ENCODE peak calls at places on chromosomes 6 and 20, in six cellular contexts. One of them, this sample, is unnamed.

GRCh38 chr20:54170963-54171362 is 2.8 kb downstream of the CYP24A1 start:
- DNase-seq in Peyer's patch: no peak
- DNase-seq in stimulated activated CD8-positive, alpha-beta memory T cell treated with anti-CD3 and anti-CD28 coated beads, Interleukin-4, amount 100 ng/mL, for 24 hours: no peak
- DNase-seq in tibial artery: no peak
- DNase-seq in fibroblast of gingiva: no peak
- DNase-seq in cardiac muscle cell: no peak
- DNase-seq in this sample: no peak

GRCh38 chr6:52415917-52416628 is 4.1 kb upstream of the EFHC1 start:
- DNase-seq in fibroblast of gingiva: no peak
- DNase-seq in stimulated activated CD8-positive, alpha-beta memory T cell treated with anti-CD3 and anti-CD28 coated beads, Interleukin-4, amount 100 ng/mL, for 24 hours: no peak
- DNase-seq in tibial artery: no peak
- DNase-seq in cardiac muscle cell: no peak
- DNase-seq in Peyer's patch: no peak
- DNase-seq in this sample: no peak

GRCh38 chr20:4946585-4947378 is 54.5 kb downstream of the SLC23A2 start:
- DNase-seq in fibroblast of gingiva: no peak
- DNase-seq in cardiac muscle cell: peak; percentile 10
- DNase-seq in Peyer's patch: no peak
- DNase-seq in tibial artery: peak; percentile 30
- DNase-seq in stimulated activated CD8-positive, alpha-beta memory T cell treated with anti-CD3 and anti-CD28 coated beads, Interleukin-4, amount 100 ng/mL, for 24 hours: no peak
- DNase-seq in this sample: no peak

GRCh38 chr6:75656479-75656878 is 54.8 kb downstream of the SENP6 start:
- DNase-seq in cardiac muscle cell: no peak
- DNase-seq in Peyer's patch: no peak
- DNase-seq in fibroblast of gingiva: no peak
- DNase-seq in stimulated activated CD8-positive, alpha-beta memory T cell treated with anti-CD3 and anti-CD28 coated beads, Interleukin-4, amount 100 ng/mL, for 24 hours: no peak
- DNase-seq in tibial artery: no peak
- DNase-seq in this sample: no peak

GRCh38 chr6:88529726-88530125 is 363.6 kb upstream of the CNR1 start:
- DNase-seq in stimulated activated CD8-positive, alpha-beta memory T cell treated with anti-CD3 and anti-CD28 coated beads, Interleukin-4, amount 100 ng/mL, for 24 hours: no peak
- DNase-seq in Peyer's patch: no peak
- DNase-seq in cardiac muscle cell: no peak
- DNase-seq in tibial artery: no peak
- DNase-seq in fibroblast of gingiva: no peak
- DNase-seq in this sample: no peak

GRCh38 chr6:53014034-53014433 is 18.9 kb upstream of the GSTA4 start:
- DNase-seq in fibroblast of gingiva: peak; percentile 88
- DNase-seq in cardiac muscle cell: peak; percentile 58
- DNase-seq in Peyer's patch: no peak
- DNase-seq in stimulated activated CD8-positive, alpha-beta memory T cell treated with anti-CD3 and anti-CD28 coated beads, Interleukin-4, amount 100 ng/mL, for 24 hours: no peak
- DNase-seq in tibial artery: no peak
- DNase-seq in this sample: no peak

GRCh38 chr6:106060167-106060566 is 26.0 kb upstream of the PRDM1 start:
- DNase-seq in stimulated activated CD8-positive, alpha-beta memory T cell treated with anti-CD3 and anti-CD28 coated beads, Interleukin-4, amount 100 ng/mL, for 24 hours: no peak
- DNase-seq in cardiac muscle cell: no peak
- DNase-seq in fibroblast of gingiva: no peak
- DNase-seq in Peyer's patch: no peak
- DNase-seq in tibial artery: no peak
- DNase-seq in this sample: no peak

GRCh38 chr6:87907521-87907920 is 140.1 kb upstream of the SPACA1 start:
- DNase-seq in fibroblast of gingiva: peak; percentile 31
- DNase-seq in cardiac muscle cell: peak; percentile 83
- DNase-seq in stimulated activated CD8-positive, alpha-beta memory T cell treated with anti-CD3 and anti-CD28 coated beads, Interleukin-4, amount 100 ng/mL, for 24 hours: no peak
- DNase-seq in Peyer's patch: no peak
- DNase-seq in tibial artery: no peak
- DNase-seq in this sample: no peak

GRCh38 chr6:12151433-12151820 is 138.7 kb upstream of the EDN1 start:
- DNase-seq in stimulated activated CD8-positive, alpha-beta memory T cell treated with anti-CD3 and anti-CD28 coated beads, Interleukin-4, amount 100 ng/mL, for 24 hours: no peak
- DNase-seq in Peyer's patch: no peak
- DNase-seq in cardiac muscle cell: no peak
- DNase-seq in tibial artery: no peak
- DNase-seq in fibroblast of gingiva: no peak
- DNase-seq in this sample: no peak

GRCh38 chr20:62696431-62696957 is 12.1 kb upstream of the NTSR1 start:
- DNase-seq in tibial artery: no peak
- DNase-seq in fibroblast of gingiva: no peak
- DNase-seq in Peyer's patch: no peak
- DNase-seq in cardiac muscle cell: no peak
- DNase-seq in stimulated activated CD8-positive, alpha-beta memory T cell treated with anti-CD3 and anti-CD28 coated beads, Interleukin-4, amount 100 ng/mL, for 24 hours: no peak
- DNase-seq in this sample: no peak

GRCh38 chr6:85764844-85765243 is 122.2 kb upstream of the SYNCRIP start:
- DNase-seq in stimulated activated CD8-positive, alpha-beta memory T cell treated with anti-CD3 and anti-CD28 coated beads, Interleukin-4, amount 100 ng/mL, for 24 hours: no peak
- DNase-seq in tibial artery: no peak
- DNase-seq in fibroblast of gingiva: peak; percentile 4
- DNase-seq in Peyer's patch: no peak
- DNase-seq in cardiac muscle cell: peak; percentile 55
- DNase-seq in this sample: no peak

This sample was measured in GM12891.